ENCODE peak calls at places on chromosomes 4 and X, in six cellular contexts. One of them, this sample, is unnamed.

GRCh38 chr4:78629991-78630541 is 78.5 kb downstream of the ANXA3 start:
- DNase-seq in mammary epithelial cell: no peak
- DNase-seq in lung: no peak
- DNase-seq in colonic mucosa: peak; percentile 54
- DNase-seq in fibroblast of lung: no peak
- DNase-seq in left ventricle myocardium inferior: no peak
- DNase-seq in this sample: no peak

GRCh38 chr4:70313736-70314135 is 21.0 kb upstream of the CABS1 start:
- DNase-seq in colonic mucosa: no peak
- DNase-seq in mammary epithelial cell: no peak
- DNase-seq in fibroblast of lung: no peak
- DNase-seq in left ventricle myocardium inferior: no peak
- DNase-seq in lung: no peak
- DNase-seq in this sample: no peak

GRCh38 chr4:93617596-93617995 is 211.0 kb upstream of the ATOH1 start:
- DNase-seq in lung: no peak
- DNase-seq in left ventricle myocardium inferior: no peak
- DNase-seq in colonic mucosa: no peak
- DNase-seq in fibroblast of lung: no peak
- DNase-seq in mammary epithelial cell: no peak
- DNase-seq in this sample: no peak

GRCh38 chrX:54509401-54509800 is 13.4 kb upstream of the FGD1 start:
- DNase-seq in left ventricle myocardium inferior: no peak
- DNase-seq in colonic mucosa: no peak
- DNase-seq in mammary epithelial cell: no peak
- DNase-seq in fibroblast of lung: peak; percentile 37
- DNase-seq in lung: no peak
- DNase-seq in this sample: no peak

GRCh38 chr4:41785665-41786064 is 37.1 kb upstream of the PHOX2B start:
- DNase-seq in colonic mucosa: no peak
- DNase-seq in lung: no peak
- DNase-seq in fibroblast of lung: no peak
- DNase-seq in mammary epithelial cell: no peak
- DNase-seq in left ventricle myocardium inferior: no peak
- DNase-seq in this sample: no peak

GRCh38 chrX:101931104-101931493 is 728 bp downstream of the ZMAT1 start:
- DNase-seq in mammary epithelial cell: no peak
- DNase-seq in lung: no peak
- DNase-seq in fibroblast of lung: no peak
- DNase-seq in colonic mucosa: no peak
- DNase-seq in left ventricle myocardium inferior: no peak
- DNase-seq in this sample: no peak

GRCh38 chrX:124388562-124388961 is 42.2 kb downstream of the SH2D1A start:
- DNase-seq in mammary epithelial cell: peak; percentile 31
- DNase-seq in left ventricle myocardium inferior: no peak
- DNase-seq in lung: peak; percentile 38
- DNase-seq in fibroblast of lung: peak; percentile 32
- DNase-seq in colonic mucosa: peak; percentile 50
- DNase-seq in this sample: peak; percentile 11

GRCh38 chr4:26509681-26510333 is 19.5 kb upstream of the CCKAR start:
- DNase-seq in lung: no peak
- DNase-seq in fibroblast of lung: peak; percentile 39
- DNase-seq in colonic mucosa: no peak
- DNase-seq in mammary epithelial cell: no peak
- DNase-seq in left ventricle myocardium inferior: no peak
- DNase-seq in this sample: no peak

GRCh38 chrX:19566359-19567141 is 51.2 kb upstream of the MAP3K15 start:
- DNase-seq in colonic mucosa: no peak
- DNase-seq in left ventricle myocardium inferior: no peak
- DNase-seq in lung: no peak
- DNase-seq in mammary epithelial cell: no peak
- DNase-seq in fibroblast of lung: peak; percentile 33
- DNase-seq in this sample: no peak

DNA sequence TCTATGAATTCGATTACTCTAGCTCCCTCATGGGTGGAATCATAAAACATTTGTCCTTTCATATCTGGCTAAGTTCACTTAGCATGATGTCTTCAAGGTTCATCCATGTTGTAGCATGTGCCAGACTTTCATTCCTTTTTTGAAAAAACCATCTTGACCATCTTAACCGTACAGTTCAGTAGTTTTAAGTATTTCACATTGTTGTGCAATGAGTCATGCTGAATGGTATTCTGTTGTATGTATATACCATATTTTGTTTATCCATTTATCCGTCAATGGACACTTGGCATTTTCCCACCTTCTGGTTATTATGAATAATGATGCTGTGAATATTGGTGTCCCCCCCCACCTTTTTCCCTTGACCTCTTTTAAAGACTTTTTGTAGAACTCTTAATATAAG is 72.4 kb upstream of the TLR2 start:
- DNase-seq in left ventricle myocardium inferior: no peak
- DNase-seq in lung: no peak
- DNase-seq in mammary epithelial cell: peak; percentile 3
- DNase-seq in fibroblast of lung: peak; percentile 54
- DNase-seq in colonic mucosa: no peak
- DNase-seq in this sample: no peak
- TF ChIP-seq CTCF in left ventricle myocardium inferior: no peak
- TF ChIP-seq CTCF in lung: no peak
- TF ChIP-seq CTCF in mammary epithelial cell: no peak
- TF ChIP-seq CTCF in fibroblast of lung: no peak
- TF ChIP-seq CTCF in colonic mucosa: no peak
- TF ChIP-seq CTCF in this sample: no peak

GRCh38 chr4:76779740-76780459 is 118.0 kb downstream of the SOWAHB start:
- DNase-seq in fibroblast of lung: peak; percentile 74
- DNase-seq in left ventricle myocardium inferior: no peak
- DNase-seq in lung: no peak
- DNase-seq in colonic mucosa: no peak
- DNase-seq in mammary epithelial cell: no peak
- DNase-seq in this sample: peak; percentile 65
- H3K36me3 ChIP-seq in fibroblast of lung: peaks cover 3% of the 10 kb centered on the region
- H3K36me3 ChIP-seq in left ventricle myocardium inferior: peaks cover 9% of the 10 kb centered on the region
- H3K36me3 ChIP-seq in lung: peaks cover 6% of the 10 kb centered on the region
- H3K36me3 ChIP-seq in colonic mucosa: peaks cover 6% of the 10 kb centered on the region
- H3K36me3 ChIP-seq in mammary epithelial cell: peaks cover 5% of the 10 kb centered on the region
- H3K36me3 ChIP-seq in this sample: no peaks in the 10 kb centered on the region

DNA sequence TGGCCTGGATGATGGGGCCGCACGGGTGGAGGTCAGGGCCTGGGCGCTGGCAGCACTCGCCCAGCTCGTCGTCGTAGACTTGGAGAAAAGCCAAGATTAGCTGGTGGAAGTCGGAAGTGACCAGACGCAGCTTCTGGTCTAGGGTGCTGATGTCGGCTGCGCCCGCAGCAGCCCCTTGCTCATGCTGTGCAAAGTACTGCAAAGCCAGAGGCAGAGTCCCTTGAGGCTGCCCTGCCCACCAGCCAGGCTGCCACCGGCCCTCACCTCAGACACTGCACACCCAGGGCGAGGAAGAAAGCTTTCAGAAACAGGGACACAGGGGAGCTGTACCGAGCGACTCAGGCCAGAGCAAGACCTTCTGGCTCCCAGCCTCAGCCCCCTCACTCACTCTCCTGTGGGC is 9.7 kb upstream of the TREX2 start:
- DNase-seq in fibroblast of lung: no peak
- DNase-seq in left ventricle myocardium inferior: no peak
- DNase-seq in lung: no peak
- DNase-seq in colonic mucosa: no peak
- DNase-seq in mammary epithelial cell: no peak
- DNase-seq in this sample: no peak
- TF ChIP-seq CTCF in fibroblast of lung: no peak
- TF ChIP-seq CTCF in left ventricle myocardium inferior: no peak
- TF ChIP-seq CTCF in lung: no peak
- TF ChIP-seq CTCF in colonic mucosa: no peak
- TF ChIP-seq CTCF in mammary epithelial cell: no peak
- TF ChIP-seq CTCF in this sample: no peak

GRCh38 chr4:8725071-8725841 is 132.7 kb downstream of the CPZ start:
- DNase-seq in left ventricle myocardium inferior: no peak
- DNase-seq in fibroblast of lung: no peak
- DNase-seq in mammary epithelial cell: no peak
- DNase-seq in colonic mucosa: no peak
- DNase-seq in lung: no peak
- DNase-seq in this sample: no peak

GRCh38 chr4:8721621-8722020 is 129.1 kb downstream of the CPZ start:
- DNase-seq in fibroblast of lung: no peak
- DNase-seq in lung: no peak
- DNase-seq in mammary epithelial cell: no peak
- DNase-seq in left ventricle myocardium inferior: no peak
- DNase-seq in colonic mucosa: no peak
- DNase-seq in this sample: no peak

GRCh38 chr4:8723222-8723980 is 130.8 kb downstream of the CPZ start:
- DNase-seq in fibroblast of lung: no peak
- DNase-seq in lung: no peak
- DNase-seq in left ventricle myocardium inferior: no peak
- DNase-seq in colonic mucosa: no peak
- DNase-seq in mammary epithelial cell: no peak
- DNase-seq in this sample: no peak

GRCh38 chr4:8724436-8725070 is 132.0 kb downstream of the CPZ start:
- DNase-seq in mammary epithelial cell: no peak
- DNase-seq in colonic mucosa: no peak
- DNase-seq in fibroblast of lung: no peak
- DNase-seq in lung: no peak
- DNase-seq in left ventricle myocardium inferior: no peak
- DNase-seq in this sample: no peak

GRCh38 chr4:8722556-8722955 is 130.0 kb downstream of the CPZ start:
- DNase-seq in mammary epithelial cell: no peak
- DNase-seq in fibroblast of lung: no peak
- DNase-seq in left ventricle myocardium inferior: no peak
- DNase-seq in colonic mucosa: no peak
- DNase-seq in lung: no peak
- DNase-seq in this sample: no peak
- H3K36me3 ChIP-seq in mammary epithelial cell: no peaks in the 10 kb centered on the region
- H3K36me3 ChIP-seq in fibroblast of lung: no peaks in the 10 kb centered on the region
- H3K36me3 ChIP-seq in left ventricle myocardium inferior: no peaks in the 10 kb centered on the region
- H3K36me3 ChIP-seq in colonic mucosa: no peaks in the 10 kb centered on the region
- H3K36me3 ChIP-seq in lung: no peaks in the 10 kb centered on the region
- H3K36me3 ChIP-seq in this sample: no peaks in the 10 kb centered on the region

GRCh38 chr4:76639292-76639691 is 204.3 kb downstream of the SHROOM3 start:
- DNase-seq in mammary epithelial cell: peak; percentile 86
- DNase-seq in fibroblast of lung: no peak
- DNase-seq in lung: no peak
- DNase-seq in colonic mucosa: no peak
- DNase-seq in left ventricle myocardium inferior: no peak
- DNase-seq in this sample: no peak
- TF ChIP-seq CTCF in mammary epithelial cell: no peak
- TF ChIP-seq CTCF in fibroblast of lung: no peak
- TF ChIP-seq CTCF in lung: no peak
- TF ChIP-seq CTCF in colonic mucosa: no peak
- TF ChIP-seq CTCF in left ventricle myocardium inferior: no peak
- TF ChIP-seq CTCF in this sample: no peak